ENCODE peak calls at places on chromosomes 16 and 17, in seven cellular contexts. G, K, Y, B, H, P and N are unnamed samples.

GRCh38 chr17:74042744-74043486 is 160.6 kb upstream of the RPL38 start:
- DNase-seq in Y (peak; percentile 26), K (peak; percentile 89), H (peak; percentile 93), P (no peak), G (peak; percentile 41), B (peak; percentile 82), N (peak; percentile 50)

GRCh38 chr17:17811381-17812210 is 25.2 kb downstream of the SREBF1 start:
- DNase-seq in B (no peak), K (no peak), P (no peak), G (no peak), Y (no peak), H (no peak), N (peak; percentile 79)

GRCh38 chr17:50311112-50311460 is 34.8 kb upstream of the XYLT2 start:
- DNase-seq in K (no peak), Y (no peak), G (no peak), B (no peak), P (no peak), H (no peak), N (peak; percentile 32)

GRCh38 chr16:74029122-74029805 is 267.4 kb upstream of the PSMD7 start:
- DNase-seq in G (no peak), K (no peak), H (no peak), Y (no peak), P (peak; percentile 54), B (no peak), N (no peak)

GRCh38 chr16:56682703-56683397 is 580 bp downstream of the MT1X start:
- DNase-seq in B (no peak), K (no peak), G (no peak), H (no peak), Y (no peak), P (no peak), N (no peak)

GRCh38 chr17:8038954-8039610 is at the start of gene ALOX15B:
- DNase-seq in G (no peak), K (no peak), B (no peak), P (peak; percentile 73), H (peak; percentile 58), Y (no peak), N (no peak)

GRCh38 chr16:22373662-22374310 is 633 bp downstream of the CDR2 start:
- DNase-seq in G (no peak), B (peak; percentile 31), P (peak; percentile 58), K (peak; percentile 33), Y (no peak), H (peak; percentile 47), N (no peak)

GRCh38 chr16:17606460-17606859 is 135.7 kb upstream of the XYLT1 start:
- DNase-seq in H (no peak), P (no peak), G (no peak), B (no peak), K (no peak), Y (no peak), N (no peak)

GRCh38 chr17:76398523-76399174 is 14.2 kb downstream of the SPHK1 start:
- DNase-seq in G (no peak), H (no peak), B (no peak), K (no peak), Y (no peak), P (no peak), N (no peak)

GRCh38 chr16:1350691-1351090 is 987 bp downstream of the TSR3 start:
- DNase-seq in G (no peak), H (no peak), P (no peak), B (no peak), Y (no peak), K (no peak), N (no peak)

GRCh38 chr16:3530371-3530914 is 29.6 kb downstream of the CLUAP1 start:
- DNase-seq in P (no peak), G (no peak), H (no peak), Y (peak; percentile 3), B (no peak), K (no peak), N (no peak)

GRCh38 chr17:32445075-32445427 is 741 bp downstream of the PSMD11 start:
- DNase-seq in B (peak; percentile 14), P (peak; percentile 52), G (peak; percentile 80), H (peak; percentile 75), K (peak; percentile 93), Y (peak; percentile 56), N (peak; percentile 64)

GRCh38 chr16:86635181-86635580 is 56.8 kb downstream of the FOXL1 start:
- DNase-seq in G (no peak), P (no peak), Y (no peak), H (no peak), B (no peak), K (no peak), N (no peak)

GRCh38 chr17:28133562-28133970 is 91.1 kb downstream of the NLK start:
- DNase-seq in P (no peak), H (peak; percentile 3), B (no peak), K (peak; percentile 8), Y (no peak), G (peak; percentile 73), N (no peak)

GRCh38 chr16:66662445-66663194 is 33.9 kb downstream of the CMTM4 start:
- DNase-seq in Y (peak; percentile 62), G (peak; percentile 60), K (peak; percentile 57), H (peak; percentile 57), P (no peak), B (no peak), N (peak; percentile 51)